ENCODE peak calls at places on chromosomes 7 and 10, in four cellular contexts. Q is prostate gland, P is stomach, K is transverse colon. A is an unnamed sample.

GRCh38 chr7:69962077-69962855 is 364.0 kb downstream of the AUTS2 start:
- DNase-seq in K (no peak), Q (peak; percentile 7), P (peak; percentile 77), A (no peak)

GRCh38 chr10:45560262-45560661 is 112.3 kb downstream of the ZFAND4 start:
- DNase-seq in Q (no peak), K (no peak), P (no peak), A (no peak)

GRCh38 chr10:88735661-88736060 is 24.2 kb upstream of the LIPN start:
- DNase-seq in Q (no peak), P (no peak), K (no peak), A (no peak)

GRCh38 chr10:116024479-116024878 is 248.5 kb downstream of the GFRA1 start:
- DNase-seq in Q (no peak), P (no peak), K (no peak), A (no peak)

GRCh38 chr7:30231271-30231670 is 53.1 kb upstream of the ZNRF2 start:
- DNase-seq in P (no peak), Q (no peak), K (no peak), A (peak; percentile 74)

GRCh38 chr10:119139464-119140067 is 25.9 kb downstream of the SFXN4 start:
- DNase-seq in Q (peak; percentile 11), P (peak; percentile 31), K (no peak), A (no peak)

GRCh38 chr7:17558558-17559332 is 260.3 kb downstream of the AHR start:
- DNase-seq in P (no peak), K (peak; percentile 11), Q (peak; percentile 30), A (no peak)

GRCh38 chr7:42925630-42926029 is 6.3 kb downstream of the PSMA2 start:
- DNase-seq in P (no peak), Q (no peak), K (no peak), A (no peak)

GRCh38 chr10:110321869-110322620 is 17.3 kb upstream of the SMNDC1 start:
- DNase-seq in Q (no peak), P (no peak), K (no peak), A (peak; percentile 19)

GRCh38 chr7:40717242-40717641 is 582.4 kb downstream of the SUGCT start:
- DNase-seq in K (peak; percentile 14), Q (no peak), P (peak; percentile 81), A (no peak)

GRCh38 chr7:132655071-132655761 is 78.9 kb upstream of the PLXNA4 start:
- DNase-seq in K (peak; percentile 50), P (peak; percentile 28), Q (peak; percentile 5), A (no peak)

DNA sequence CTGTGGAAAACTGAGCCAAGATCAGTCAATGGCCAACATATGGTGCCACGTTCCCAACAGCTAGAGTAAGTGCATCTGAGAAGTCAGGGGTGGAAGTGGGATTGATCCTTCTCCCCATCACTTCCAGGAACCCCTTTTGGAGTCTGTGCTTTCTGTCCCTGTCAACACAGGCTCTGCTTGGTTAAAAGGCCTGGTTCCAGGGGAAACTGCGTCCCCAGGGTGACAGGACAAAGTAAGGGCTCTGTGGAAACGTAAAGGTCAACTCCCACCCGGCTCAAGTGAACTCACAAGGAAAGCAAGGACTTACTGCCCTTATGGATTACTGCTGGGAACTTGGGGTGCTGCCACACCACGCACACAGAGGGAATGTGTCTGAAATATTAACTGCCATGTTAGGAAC is 77.5 kb upstream of the GRB10 start:
- DNase-seq in Q (no peak), P (no peak), K (no peak), A (peak; percentile 77)
- TF ChIP-seq POLR2AphosphoS5 in Q (no peak), P (no peak), K (no peak), A (no peak)

GRCh38 chr7:120988591-120989299 is at the start of gene CPED1:
- DNase-seq in P (peak; percentile 60), K (peak; percentile 73), Q (peak; percentile 29), A (no peak)
- TF ChIP-seq POLR2A in P (no peak), K (no peak), Q (no peak), A (peak; percentile 6)

GRCh38 chr7:148997497-148997896 is 30.8 kb downstream of the PDIA4 start:
- DNase-seq in P (no peak), Q (no peak), K (no peak), A (no peak)
- H3K4me3 ChIP-seq in P (no peak overlapping the region), Q (no peak overlapping the region), K (no peak overlapping the region), A (no peak overlapping the region)

GRCh38 chr7:46026741-46027140 is 105.7 kb upstream of the IGFBP3 start:
- DNase-seq in K (no peak), Q (no peak), P (no peak), A (no peak)
- TF ChIP-seq POLR2AphosphoS5 in K (no peak), Q (no peak), P (no peak), A (no peak)

DNA sequence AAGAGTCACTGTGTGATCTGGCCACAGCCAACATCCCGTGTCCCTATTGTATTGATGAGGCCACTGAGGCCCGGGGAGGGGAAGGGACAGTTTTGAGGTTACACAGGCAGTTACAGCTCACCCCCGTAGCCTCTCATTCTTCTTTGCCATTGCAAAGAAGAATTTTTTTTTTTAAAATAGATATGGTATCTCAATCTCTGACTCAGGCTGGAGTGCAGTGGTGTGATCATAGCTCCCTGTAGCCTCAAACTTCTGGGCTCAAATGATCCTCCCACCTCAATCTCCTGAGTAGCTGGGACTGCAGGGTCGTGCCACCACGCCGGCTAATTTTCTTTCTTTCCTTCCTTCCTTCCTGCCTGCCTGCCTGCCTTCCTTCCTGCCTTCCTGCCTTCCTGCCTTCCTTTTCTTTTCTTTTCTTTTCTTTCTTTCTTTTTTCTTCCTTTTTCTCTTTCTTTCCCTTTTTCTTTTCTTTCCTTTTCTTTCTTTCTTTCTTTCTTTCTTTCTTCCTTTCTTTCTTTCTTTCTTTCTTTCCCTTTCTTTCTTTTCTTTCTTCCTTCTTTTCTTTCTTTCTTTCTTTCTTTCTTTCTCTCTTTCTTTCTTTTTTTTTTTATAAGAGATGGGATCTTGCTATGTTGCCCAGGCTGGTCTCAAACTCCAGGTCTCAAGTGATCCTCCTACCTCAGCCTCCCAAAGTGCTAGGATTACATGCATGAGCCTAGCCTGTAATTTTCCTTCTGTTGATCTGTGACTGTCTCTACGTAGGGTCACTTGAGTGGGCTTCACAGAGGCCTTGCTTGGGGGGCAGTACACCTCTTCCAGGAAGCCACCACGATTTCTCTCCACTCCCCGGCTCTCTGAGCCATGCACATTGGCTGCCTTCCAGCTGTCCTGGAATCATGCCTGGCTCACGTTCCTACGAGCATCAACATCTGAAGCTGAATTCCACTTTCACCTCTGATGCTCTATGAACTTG is 31.3 kb downstream of the TMEM270 start:
- DNase-seq in P (peak; percentile 46), K (peak; percentile 39), Q (peak; percentile 33), A (no peak)
- TF ChIP-seq POLR2A in P (no peak), K (no peak), Q (no peak), A (no peak)

GRCh38 chr10:2980116-2980515 is 87.2 kb upstream of the PFKP start:
- DNase-seq in P (no peak), K (no peak), Q (no peak), A (no peak)

GRCh38 chr10:2978111-2978510 is 89.2 kb upstream of the PFKP start:
- DNase-seq in P (no peak), K (no peak), Q (no peak), A (no peak)

GRCh38 chr10:2978574-2979266 is 88.6 kb upstream of the PFKP start:
- DNase-seq in P (no peak), K (no peak), Q (no peak), A (no peak)

GRCh38 chr10:2980791-2981360 is 86.5 kb upstream of the PFKP start:
- DNase-seq in K (no peak), Q (no peak), P (no peak), A (no peak)

DNA sequence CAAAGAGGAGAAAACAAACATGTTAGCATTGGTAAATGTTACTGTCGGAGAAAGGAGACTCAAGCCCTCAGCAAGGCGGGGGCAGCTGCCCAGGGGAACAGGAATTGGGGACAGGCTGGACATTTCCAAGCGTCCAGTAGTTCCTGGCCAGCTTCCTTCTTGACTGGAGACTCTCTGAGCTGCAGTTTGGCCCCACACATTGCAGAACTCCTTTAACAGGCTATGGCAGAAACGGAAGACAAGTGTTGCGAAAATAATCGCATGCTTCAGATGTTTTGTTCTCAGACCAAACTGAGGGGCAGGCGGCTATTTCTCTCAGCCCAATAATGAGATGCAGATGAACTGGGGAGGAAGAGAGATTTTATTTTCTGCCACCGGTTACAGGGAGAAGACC is 88.1 kb upstream of the PFKP start:
- DNase-seq in P (no peak), Q (no peak), K (no peak), A (no peak)
- H3K4me3 ChIP-seq in P (no peak overlapping the region), Q (no peak overlapping the region), K (no peak overlapping the region), A (no peak overlapping the region)

GRCh38 chr10:79269969-79270368 is 77.3 kb upstream of the PPIF start:
- DNase-seq in Q (no peak), K (no peak), P (no peak), A (no peak)
- TF ChIP-seq POLR2AphosphoS5 in Q (no peak), K (no peak), P (no peak), A (no peak)

DNA sequence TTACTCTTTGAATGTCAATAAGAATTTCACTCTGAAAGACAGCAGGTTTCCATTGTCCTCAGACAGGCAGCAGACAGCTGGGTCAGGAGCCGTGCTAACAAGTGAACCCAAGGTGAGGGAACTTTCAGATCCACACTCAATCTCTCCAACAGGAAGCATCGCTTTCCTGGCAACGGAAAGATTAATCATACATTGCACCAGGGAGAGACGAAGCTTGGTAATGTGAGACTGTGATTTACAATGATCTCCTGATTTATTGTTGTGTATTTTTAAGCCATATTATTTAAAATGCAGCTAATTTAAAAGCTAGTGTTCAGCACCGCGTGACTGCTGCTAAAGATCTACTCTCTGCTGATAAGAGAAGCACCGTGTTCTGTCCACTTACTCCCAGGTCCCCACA is 17.5 kb upstream of the NOM1 start:
- DNase-seq in K (no peak), P (no peak), Q (peak; percentile 27), A (no peak)
- TF ChIP-seq POLR2A in K (no peak), P (no peak), Q (no peak), A (no peak)

A was measured in esophagus muscularis mucosa.